ENCODE peak calls at places on chromosome 13, in ten cellular contexts. One of them, this sample, is unnamed. For H3K4me1, the result is how much of the 10 kb centered on the place peaks cover.

GRCh38 chr13:25237083-25237482 is 50.2 kb downstream of the MTMR6 start:
- DNase-seq in aorta: no peak
- DNase-seq in left ventricle myocardium inferior: no peak
- DNase-seq in GM23248: no peak
- DNase-seq in adrenal gland: no peak
- DNase-seq in IMR-90: no peak
- DNase-seq in mammary epithelial cell: no peak
- DNase-seq in mucosa of descending colon: no peak
- DNase-seq in K562: no peak
- DNase-seq in mesenchymal stem cell: no peak
- DNase-seq in this sample: no peak

GRCh38 chr13:80235131-80235530 is 105.8 kb downstream of the SPRY2 start:
- DNase-seq in aorta: no peak
- DNase-seq in left ventricle myocardium inferior: no peak
- DNase-seq in GM23248: no peak
- DNase-seq in adrenal gland: no peak
- DNase-seq in IMR-90: no peak
- DNase-seq in mammary epithelial cell: no peak
- DNase-seq in mucosa of descending colon: no peak
- DNase-seq in K562: no peak
- DNase-seq in mesenchymal stem cell: peak
- DNase-seq in this sample: peak

GRCh38 chr13:113848020-113848419 is 15.9 kb downstream of the GAS6 start:
- DNase-seq in aorta: peak
- DNase-seq in left ventricle myocardium inferior: no peak
- DNase-seq in GM23248: no peak
- DNase-seq in adrenal gland: no peak
- DNase-seq in IMR-90: no peak
- DNase-seq in mammary epithelial cell: no peak
- DNase-seq in mucosa of descending colon: no peak
- DNase-seq in K562: no peak
- DNase-seq in mesenchymal stem cell: no peak
- DNase-seq in this sample: no peak

GRCh38 chr13:96963786-96964475 is 30.3 kb downstream of the OXGR1 start:
- DNase-seq in aorta: no peak
- DNase-seq in left ventricle myocardium inferior: no peak
- DNase-seq in GM23248: no peak
- DNase-seq in adrenal gland: no peak
- DNase-seq in IMR-90: no peak
- DNase-seq in mammary epithelial cell: peak
- DNase-seq in mucosa of descending colon: no peak
- DNase-seq in K562: no peak
- DNase-seq in mesenchymal stem cell: no peak
- DNase-seq in this sample: no peak

GRCh38 chr13:38900188-38900587 is 90.4 kb downstream of the STOML3 start:
- DNase-seq in aorta: no peak
- DNase-seq in left ventricle myocardium inferior: no peak
- DNase-seq in GM23248: peak
- DNase-seq in adrenal gland: no peak
- DNase-seq in IMR-90: no peak
- DNase-seq in mammary epithelial cell: no peak
- DNase-seq in mucosa of descending colon: no peak
- DNase-seq in K562: peak
- DNase-seq in mesenchymal stem cell: no peak
- DNase-seq in this sample: peak

GRCh38 chr13:98216711-98217110 is 39.6 kb upstream of the RNF113B start:
- DNase-seq in aorta: no peak
- DNase-seq in left ventricle myocardium inferior: no peak
- DNase-seq in GM23248: no peak
- DNase-seq in adrenal gland: no peak
- DNase-seq in IMR-90: peak
- DNase-seq in mammary epithelial cell: no peak
- DNase-seq in mucosa of descending colon: no peak
- DNase-seq in K562: no peak
- DNase-seq in mesenchymal stem cell: peak
- DNase-seq in this sample: no peak

GRCh38 chr13:58048670-58049069 is 417.1 kb downstream of the PCDH17 start:
- DNase-seq in aorta: no peak
- DNase-seq in left ventricle myocardium inferior: no peak
- DNase-seq in GM23248: no peak
- DNase-seq in adrenal gland: no peak
- DNase-seq in IMR-90: no peak
- DNase-seq in mammary epithelial cell: no peak
- DNase-seq in mucosa of descending colon: no peak
- DNase-seq in K562: no peak
- DNase-seq in mesenchymal stem cell: peak
- DNase-seq in this sample: no peak

GRCh38 chr13:50451609-50452008 is 391.9 kb downstream of the DLEU7 start:
- DNase-seq in aorta: no peak
- DNase-seq in left ventricle myocardium inferior: no peak
- DNase-seq in GM23248: no peak
- DNase-seq in adrenal gland: no peak
- DNase-seq in IMR-90: no peak
- DNase-seq in mammary epithelial cell: no peak
- DNase-seq in mucosa of descending colon: no peak
- DNase-seq in K562: no peak
- DNase-seq in mesenchymal stem cell: no peak
- DNase-seq in this sample: no peak

GRCh38 chr13:51733656-51734334 is 70.2 kb downstream of the DHRS12 start:
- DNase-seq in aorta: no peak
- DNase-seq in left ventricle myocardium inferior: no peak
- DNase-seq in GM23248: peak
- DNase-seq in adrenal gland: no peak
- DNase-seq in IMR-90: peak
- DNase-seq in mammary epithelial cell: peak
- DNase-seq in mucosa of descending colon: no peak
- DNase-seq in K562: no peak
- DNase-seq in mesenchymal stem cell: peak
- DNase-seq in this sample: no peak

GRCh38 chr13:80196756-80197155 is 144.2 kb downstream of the SPRY2 start:
- DNase-seq in aorta: no peak
- DNase-seq in left ventricle myocardium inferior: no peak
- DNase-seq in GM23248: peak
- DNase-seq in adrenal gland: no peak
- DNase-seq in IMR-90: peak
- DNase-seq in mammary epithelial cell: no peak
- DNase-seq in mucosa of descending colon: no peak
- DNase-seq in K562: no peak
- DNase-seq in mesenchymal stem cell: peak
- DNase-seq in this sample: no peak

GRCh38 chr13:85371254-85371653 is 428.0 kb downstream of the SLITRK6 start:
- DNase-seq in aorta: no peak
- DNase-seq in left ventricle myocardium inferior: no peak
- DNase-seq in GM23248: no peak
- DNase-seq in adrenal gland: no peak
- DNase-seq in IMR-90: no peak
- DNase-seq in mammary epithelial cell: no peak
- DNase-seq in mucosa of descending colon: no peak
- DNase-seq in K562: no peak
- DNase-seq in mesenchymal stem cell: no peak
- DNase-seq in this sample: no peak

GRCh38 chr13:24180743-24181384 is 20.3 kb downstream of the SPATA13 start:
- DNase-seq in aorta: no peak
- DNase-seq in left ventricle myocardium inferior: no peak
- DNase-seq in GM23248: peak
- DNase-seq in adrenal gland: no peak
- DNase-seq in IMR-90: peak
- DNase-seq in mammary epithelial cell: no peak
- DNase-seq in mucosa of descending colon: no peak
- DNase-seq in K562: no peak
- DNase-seq in mesenchymal stem cell: peak
- DNase-seq in this sample: no peak

DNA sequence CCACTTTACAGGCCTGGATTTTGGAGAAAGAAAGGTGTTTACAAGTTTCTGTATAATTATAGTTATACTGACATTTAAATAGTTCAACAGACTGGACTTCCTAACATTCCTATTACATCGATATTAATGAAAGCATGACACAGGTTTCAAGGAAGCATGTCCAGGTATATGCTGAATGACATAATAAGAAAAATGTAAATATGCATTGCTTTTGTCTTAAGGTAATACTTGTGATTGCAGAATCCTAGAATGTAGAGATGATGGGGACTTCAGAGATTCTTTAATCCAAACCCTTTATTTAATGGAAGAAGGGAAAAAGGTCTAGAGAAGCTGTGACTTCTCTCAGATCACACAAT is 5.0 kb downstream of the STARD13 start:
- DNase-seq in aorta: no peak
- DNase-seq in left ventricle myocardium inferior: no peak
- DNase-seq in GM23248: no peak
- DNase-seq in adrenal gland: no peak
- DNase-seq in IMR-90: no peak
- DNase-seq in mammary epithelial cell: no peak
- DNase-seq in mucosa of descending colon: no peak
- DNase-seq in K562: no peak
- DNase-seq in mesenchymal stem cell: no peak
- DNase-seq in this sample: no peak
- H3K4me1 ChIP-seq in aorta: under half
- H3K4me1 ChIP-seq in left ventricle myocardium inferior: half or more
- H3K4me1 ChIP-seq in GM23248: half or more
- H3K4me1 ChIP-seq in adrenal gland: under half
- H3K4me1 ChIP-seq in IMR-90: under half
- H3K4me1 ChIP-seq in mammary epithelial cell: half or more
- H3K4me1 ChIP-seq in mucosa of descending colon: under half
- H3K4me1 ChIP-seq in K562: under half
- H3K4me1 ChIP-seq in mesenchymal stem cell: under half
- H3K4me1 ChIP-seq in this sample: under half

GRCh38 chr13:95552539-95553270 is at the start of gene CLDN10:
- DNase-seq in aorta: peak
- DNase-seq in left ventricle myocardium inferior: no peak
- DNase-seq in GM23248: no peak
- DNase-seq in adrenal gland: no peak
- DNase-seq in IMR-90: no peak
- DNase-seq in mammary epithelial cell: no peak
- DNase-seq in mucosa of descending colon: no peak
- DNase-seq in K562: peak
- DNase-seq in mesenchymal stem cell: no peak
- DNase-seq in this sample: no peak
- H3K4me3 ChIP-seq in aorta: no peak
- H3K4me3 ChIP-seq in left ventricle myocardium inferior: peak
- H3K4me3 ChIP-seq in GM23248: no peak
- H3K4me3 ChIP-seq in adrenal gland: peak
- H3K4me3 ChIP-seq in IMR-90: no peak
- H3K4me3 ChIP-seq in mammary epithelial cell: no peak
- H3K4me3 ChIP-seq in mucosa of descending colon: no peak
- H3K4me3 ChIP-seq in K562: no peak
- H3K4me3 ChIP-seq in mesenchymal stem cell: peak
- H3K4me3 ChIP-seq in this sample: no peak

GRCh38 chr13:100484708-100485107 is 103.9 kb downstream of the GGACT start:
- DNase-seq in aorta: no peak
- DNase-seq in left ventricle myocardium inferior: no peak
- DNase-seq in GM23248: no peak
- DNase-seq in adrenal gland: no peak
- DNase-seq in IMR-90: no peak
- DNase-seq in mammary epithelial cell: no peak
- DNase-seq in mucosa of descending colon: peak
- DNase-seq in K562: no peak
- DNase-seq in mesenchymal stem cell: no peak
- DNase-seq in this sample: no peak

GRCh38 chr13:100478107-100478809 is 110.3 kb downstream of the GGACT start:
- DNase-seq in aorta: no peak
- DNase-seq in left ventricle myocardium inferior: no peak
- DNase-seq in GM23248: no peak
- DNase-seq in adrenal gland: no peak
- DNase-seq in IMR-90: no peak
- DNase-seq in mammary epithelial cell: no peak
- DNase-seq in mucosa of descending colon: no peak
- DNase-seq in K562: no peak
- DNase-seq in mesenchymal stem cell: no peak
- DNase-seq in this sample: no peak

GRCh38 chr13:100485265-100485664 is 103.3 kb downstream of the GGACT start:
- DNase-seq in aorta: no peak
- DNase-seq in left ventricle myocardium inferior: no peak
- DNase-seq in GM23248: no peak
- DNase-seq in adrenal gland: no peak
- DNase-seq in IMR-90: no peak
- DNase-seq in mammary epithelial cell: no peak
- DNase-seq in mucosa of descending colon: no peak
- DNase-seq in K562: no peak
- DNase-seq in mesenchymal stem cell: no peak
- DNase-seq in this sample: no peak

DNA sequence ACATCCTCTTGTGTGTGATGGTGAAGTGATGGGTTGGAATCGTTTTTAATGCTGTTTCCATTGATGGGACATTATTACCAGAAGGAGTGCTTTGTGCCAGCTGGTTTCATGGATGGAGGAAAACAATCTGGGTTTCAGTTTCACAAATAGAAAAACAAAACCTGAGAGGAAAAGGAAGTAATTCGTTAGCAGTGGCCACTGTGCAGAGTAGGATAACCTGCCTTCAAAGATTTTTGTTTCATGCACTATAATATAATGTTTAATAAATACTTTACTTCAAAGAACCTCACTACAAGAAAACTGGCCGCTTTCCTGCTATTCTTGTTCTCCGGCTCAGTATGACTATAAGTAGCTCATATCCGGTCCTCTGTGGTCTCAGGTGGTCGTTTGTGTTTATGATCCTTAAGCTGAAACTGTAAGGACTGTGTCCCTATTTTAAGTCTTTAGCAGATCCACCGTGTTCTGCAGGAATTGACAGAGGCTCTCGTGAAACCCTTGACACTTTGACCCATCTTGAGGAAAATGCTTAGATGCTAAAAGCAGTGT is 104.7 kb downstream of the GGACT start:
- DNase-seq in aorta: no peak
- DNase-seq in left ventricle myocardium inferior: no peak
- DNase-seq in GM23248: no peak
- DNase-seq in adrenal gland: no peak
- DNase-seq in IMR-90: no peak
- DNase-seq in mammary epithelial cell: no peak
- DNase-seq in mucosa of descending colon: no peak
- DNase-seq in K562: no peak
- DNase-seq in mesenchymal stem cell: no peak
- DNase-seq in this sample: no peak
- H3K4me1 ChIP-seq in aorta: under half
- H3K4me1 ChIP-seq in left ventricle myocardium inferior: under half
- H3K4me1 ChIP-seq in GM23248: under half
- H3K4me1 ChIP-seq in adrenal gland: under half
- H3K4me1 ChIP-seq in IMR-90: under half
- H3K4me1 ChIP-seq in mammary epithelial cell: under half
- H3K4me1 ChIP-seq in mucosa of descending colon: under half
- H3K4me1 ChIP-seq in K562: under half
- H3K4me1 ChIP-seq in mesenchymal stem cell: under half
- H3K4me1 ChIP-seq in this sample: under half

DNA sequence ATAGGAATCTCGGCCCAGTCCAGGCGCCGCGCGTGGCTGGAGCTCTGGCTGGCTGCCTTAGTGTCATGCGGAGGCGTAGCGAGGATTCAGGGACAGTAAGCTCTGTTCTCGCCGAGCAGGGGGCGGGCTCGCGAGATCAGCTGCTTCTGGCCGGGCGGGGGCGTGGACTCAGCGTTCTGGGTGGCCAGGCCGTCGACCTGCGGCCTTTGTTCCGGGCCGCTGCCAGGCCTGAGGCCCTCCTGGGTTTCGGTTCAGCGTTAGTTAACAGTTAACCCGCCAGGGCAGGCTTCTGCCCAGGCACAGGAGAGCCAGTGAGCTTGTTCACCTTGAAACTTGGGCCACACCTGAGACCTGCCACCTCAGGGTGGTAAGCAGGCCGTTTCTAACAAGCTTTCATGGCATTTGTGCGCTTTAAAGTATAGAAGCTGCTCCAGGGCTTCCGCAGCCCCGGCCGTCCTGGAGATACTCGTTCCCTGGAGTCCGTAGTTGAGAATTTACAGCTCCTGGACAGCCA is 332.2 kb upstream of the SGCG start:
- DNase-seq in aorta: no peak
- DNase-seq in left ventricle myocardium inferior: no peak
- DNase-seq in GM23248: no peak
- DNase-seq in adrenal gland: no peak
- DNase-seq in IMR-90: no peak
- DNase-seq in mammary epithelial cell: no peak
- DNase-seq in mucosa of descending colon: peak
- DNase-seq in K562: peak
- DNase-seq in mesenchymal stem cell: no peak
- DNase-seq in this sample: no peak
- H3K4me3 ChIP-seq in aorta: no peak
- H3K4me3 ChIP-seq in left ventricle myocardium inferior: no peak
- H3K4me3 ChIP-seq in GM23248: no peak
- H3K4me3 ChIP-seq in adrenal gland: no peak
- H3K4me3 ChIP-seq in IMR-90: no peak
- H3K4me3 ChIP-seq in mammary epithelial cell: no peak
- H3K4me3 ChIP-seq in mucosa of descending colon: no peak
- H3K4me3 ChIP-seq in K562: no peak
- H3K4me3 ChIP-seq in mesenchymal stem cell: no peak
- H3K4me3 ChIP-seq in this sample: no peak

This sample was measured in HAP-1.